ENCODE peak calls at places on chromosomes 12 and 14, in ten cellular contexts. One of them, this sample, is unnamed. For H3K4me1, the result is how much of the 10 kb centered on the place peaks cover.

GRCh38 chr14:74977901-74978385 is 22.5 kb upstream of the PGF start:
- DNase-seq in PC-3: no peak
- DNase-seq in upper lobe of right lung: no peak
- DNase-seq in CD8-positive, alpha-beta memory T cell: no peak
- DNase-seq in PC-9: no peak
- DNase-seq in IMR-90: no peak
- DNase-seq in cardiac muscle cell: no peak
- DNase-seq in tibial artery: peak
- DNase-seq in CD8-positive, alpha-beta T cell: no peak
- DNase-seq in right cardiac atrium: no peak
- DNase-seq in this sample: no peak

GRCh38 chr14:44778562-44778961 is 183.2 kb downstream of the KLHL28 start:
- DNase-seq in PC-3: peak
- DNase-seq in upper lobe of right lung: no peak
- DNase-seq in CD8-positive, alpha-beta memory T cell: no peak
- DNase-seq in PC-9: peak
- DNase-seq in IMR-90: peak
- DNase-seq in cardiac muscle cell: peak
- DNase-seq in tibial artery: no peak
- DNase-seq in CD8-positive, alpha-beta T cell: no peak
- DNase-seq in right cardiac atrium: no peak
- DNase-seq in this sample: no peak

GRCh38 chr12:98385636-98386035 is 129.8 kb upstream of the TMPO start:
- DNase-seq in PC-3: no peak
- DNase-seq in upper lobe of right lung: no peak
- DNase-seq in CD8-positive, alpha-beta memory T cell: no peak
- DNase-seq in PC-9: no peak
- DNase-seq in IMR-90: no peak
- DNase-seq in cardiac muscle cell: no peak
- DNase-seq in tibial artery: no peak
- DNase-seq in CD8-positive, alpha-beta T cell: no peak
- DNase-seq in right cardiac atrium: no peak
- DNase-seq in this sample: no peak

GRCh38 chr14:89572566-89573398 is 155.7 kb upstream of the FOXN3 start:
- DNase-seq in PC-3: peak
- DNase-seq in upper lobe of right lung: no peak
- DNase-seq in CD8-positive, alpha-beta memory T cell: no peak
- DNase-seq in PC-9: no peak
- DNase-seq in IMR-90: no peak
- DNase-seq in cardiac muscle cell: no peak
- DNase-seq in tibial artery: no peak
- DNase-seq in CD8-positive, alpha-beta T cell: no peak
- DNase-seq in right cardiac atrium: no peak
- DNase-seq in this sample: peak

GRCh38 chr14:53701108-53701875 is 255.3 kb downstream of the BMP4 start:
- DNase-seq in PC-3: no peak
- DNase-seq in upper lobe of right lung: no peak
- DNase-seq in CD8-positive, alpha-beta memory T cell: no peak
- DNase-seq in PC-9: no peak
- DNase-seq in IMR-90: no peak
- DNase-seq in cardiac muscle cell: no peak
- DNase-seq in tibial artery: no peak
- DNase-seq in CD8-positive, alpha-beta T cell: no peak
- DNase-seq in right cardiac atrium: no peak
- DNase-seq in this sample: no peak

GRCh38 chr14:31936100-31936499 is 141.0 kb upstream of the ARHGAP5 start:
- DNase-seq in PC-3: peak
- DNase-seq in upper lobe of right lung: no peak
- DNase-seq in CD8-positive, alpha-beta memory T cell: no peak
- DNase-seq in PC-9: peak
- DNase-seq in IMR-90: peak
- DNase-seq in cardiac muscle cell: no peak
- DNase-seq in tibial artery: no peak
- DNase-seq in CD8-positive, alpha-beta T cell: no peak
- DNase-seq in right cardiac atrium: no peak
- DNase-seq in this sample: peak

GRCh38 chr12:116381744-116382455 is 104.4 kb upstream of the MED13L start:
- DNase-seq in PC-3: peak
- DNase-seq in upper lobe of right lung: no peak
- DNase-seq in CD8-positive, alpha-beta memory T cell: no peak
- DNase-seq in PC-9: no peak
- DNase-seq in IMR-90: peak
- DNase-seq in cardiac muscle cell: peak
- DNase-seq in tibial artery: peak
- DNase-seq in CD8-positive, alpha-beta T cell: no peak
- DNase-seq in right cardiac atrium: no peak
- DNase-seq in this sample: no peak

GRCh38 chr12:98750511-98750910 is 105.4 kb downstream of the APAF1 start:
- DNase-seq in PC-3: no peak
- DNase-seq in upper lobe of right lung: no peak
- DNase-seq in CD8-positive, alpha-beta memory T cell: no peak
- DNase-seq in PC-9: no peak
- DNase-seq in IMR-90: peak
- DNase-seq in cardiac muscle cell: no peak
- DNase-seq in tibial artery: no peak
- DNase-seq in CD8-positive, alpha-beta T cell: no peak
- DNase-seq in right cardiac atrium: no peak
- DNase-seq in this sample: no peak

GRCh38 chr12:121980211-121980891 is 41.3 kb upstream of the BCL7A start:
- DNase-seq in PC-3: no peak
- DNase-seq in upper lobe of right lung: no peak
- DNase-seq in CD8-positive, alpha-beta memory T cell: no peak
- DNase-seq in PC-9: no peak
- DNase-seq in IMR-90: peak
- DNase-seq in cardiac muscle cell: peak
- DNase-seq in tibial artery: no peak
- DNase-seq in CD8-positive, alpha-beta T cell: no peak
- DNase-seq in right cardiac atrium: no peak
- DNase-seq in this sample: no peak

GRCh38 chr14:105911006-105911847 is 384.8 kb downstream of the TMEM121 start:
- DNase-seq in PC-3: no peak
- DNase-seq in upper lobe of right lung: no peak
- DNase-seq in CD8-positive, alpha-beta memory T cell: no peak
- DNase-seq in PC-9: no peak
- DNase-seq in IMR-90: no peak
- DNase-seq in cardiac muscle cell: no peak
- DNase-seq in tibial artery: no peak
- DNase-seq in CD8-positive, alpha-beta T cell: no peak
- DNase-seq in right cardiac atrium: peak
- DNase-seq in this sample: no peak

GRCh38 chr12:107318554-107318803 is 225.1 kb upstream of the CRY1 start:
- DNase-seq in PC-3: peak
- DNase-seq in upper lobe of right lung: no peak
- DNase-seq in CD8-positive, alpha-beta memory T cell: peak
- DNase-seq in PC-9: peak
- DNase-seq in IMR-90: no peak
- DNase-seq in cardiac muscle cell: no peak
- DNase-seq in tibial artery: no peak
- DNase-seq in CD8-positive, alpha-beta T cell: no peak
- DNase-seq in right cardiac atrium: no peak
- DNase-seq in this sample: no peak

GRCh38 chr14:104724981-104725771 is 1.1 kb downstream of the ADSS1 start:
- DNase-seq in PC-3: peak
- DNase-seq in upper lobe of right lung: no peak
- DNase-seq in CD8-positive, alpha-beta memory T cell: no peak
- DNase-seq in PC-9: peak
- DNase-seq in IMR-90: no peak
- DNase-seq in cardiac muscle cell: peak
- DNase-seq in tibial artery: peak
- DNase-seq in CD8-positive, alpha-beta T cell: no peak
- DNase-seq in right cardiac atrium: peak
- DNase-seq in this sample: no peak

GRCh38 chr14:104723651-104724406 is at the start of gene ADSS1:
- DNase-seq in PC-3: peak
- DNase-seq in upper lobe of right lung: peak
- DNase-seq in CD8-positive, alpha-beta memory T cell: peak
- DNase-seq in PC-9: peak
- DNase-seq in IMR-90: no peak
- DNase-seq in cardiac muscle cell: peak
- DNase-seq in tibial artery: peak
- DNase-seq in CD8-positive, alpha-beta T cell: peak
- DNase-seq in right cardiac atrium: peak
- DNase-seq in this sample: peak

GRCh38 chr14:104721704-104722431 is 2.2 kb upstream of the ADSS1 start:
- DNase-seq in PC-3: no peak
- DNase-seq in upper lobe of right lung: no peak
- DNase-seq in CD8-positive, alpha-beta memory T cell: no peak
- DNase-seq in PC-9: no peak
- DNase-seq in IMR-90: peak
- DNase-seq in cardiac muscle cell: no peak
- DNase-seq in tibial artery: peak
- DNase-seq in CD8-positive, alpha-beta T cell: no peak
- DNase-seq in right cardiac atrium: peak
- DNase-seq in this sample: no peak

GRCh38 chr14:104724407-104724980 is 465 bp downstream of the ADSS1 start:
- DNase-seq in PC-3: no peak
- DNase-seq in upper lobe of right lung: peak
- DNase-seq in CD8-positive, alpha-beta memory T cell: peak
- DNase-seq in PC-9: peak
- DNase-seq in IMR-90: no peak
- DNase-seq in cardiac muscle cell: no peak
- DNase-seq in tibial artery: peak
- DNase-seq in CD8-positive, alpha-beta T cell: no peak
- DNase-seq in right cardiac atrium: peak
- DNase-seq in this sample: peak

GRCh38 chr14:104722938-104723650 is 935 bp upstream of the ADSS1 start:
- DNase-seq in PC-3: no peak
- DNase-seq in upper lobe of right lung: no peak
- DNase-seq in CD8-positive, alpha-beta memory T cell: no peak
- DNase-seq in PC-9: no peak
- DNase-seq in IMR-90: no peak
- DNase-seq in cardiac muscle cell: no peak
- DNase-seq in tibial artery: no peak
- DNase-seq in CD8-positive, alpha-beta T cell: no peak
- DNase-seq in right cardiac atrium: no peak
- DNase-seq in this sample: peak
- H3K4me3 ChIP-seq in PC-3: peak
- H3K4me3 ChIP-seq in upper lobe of right lung: peak
- H3K4me3 ChIP-seq in CD8-positive, alpha-beta memory T cell: no peak
- H3K4me3 ChIP-seq in PC-9: peak
- H3K4me3 ChIP-seq in IMR-90: no peak
- H3K4me3 ChIP-seq in cardiac muscle cell: no peak
- H3K4me3 ChIP-seq in tibial artery: peak
- H3K4me3 ChIP-seq in CD8-positive, alpha-beta T cell: peak
- H3K4me3 ChIP-seq in right cardiac atrium: no peak
- H3K4me3 ChIP-seq in this sample: peak

DNA sequence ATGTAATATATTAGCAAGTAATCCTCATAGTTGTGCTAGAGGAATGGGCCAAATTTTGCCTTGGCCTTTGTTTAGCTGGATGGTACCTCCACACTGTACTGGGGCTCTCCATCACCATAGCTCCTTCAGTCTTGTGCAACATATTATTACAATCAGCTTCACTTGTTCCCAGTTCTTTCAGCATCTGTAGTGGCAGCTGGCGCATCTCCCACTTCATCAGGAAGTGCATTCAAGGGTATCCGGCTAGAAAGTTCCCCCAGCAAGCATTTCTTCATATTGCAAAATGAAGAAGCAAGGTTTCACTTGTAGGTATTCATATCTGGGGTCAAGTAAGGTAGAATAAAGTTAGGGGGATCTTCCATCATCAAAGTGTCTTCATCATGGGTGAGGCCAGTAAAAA is 123.7 kb downstream of the IGF1 start:
- DNase-seq in PC-3: no peak
- DNase-seq in upper lobe of right lung: no peak
- DNase-seq in CD8-positive, alpha-beta memory T cell: no peak
- DNase-seq in PC-9: no peak
- DNase-seq in IMR-90: no peak
- DNase-seq in cardiac muscle cell: no peak
- DNase-seq in tibial artery: no peak
- DNase-seq in CD8-positive, alpha-beta T cell: no peak
- DNase-seq in right cardiac atrium: no peak
- DNase-seq in this sample: no peak
- H3K4me1 ChIP-seq in PC-3: under half
- H3K4me1 ChIP-seq in upper lobe of right lung: under half
- H3K4me1 ChIP-seq in CD8-positive, alpha-beta memory T cell: under half
- H3K4me1 ChIP-seq in PC-9: under half
- H3K4me1 ChIP-seq in IMR-90: under half
- H3K4me1 ChIP-seq in cardiac muscle cell: under half
- H3K4me1 ChIP-seq in tibial artery: under half
- H3K4me1 ChIP-seq in CD8-positive, alpha-beta T cell: under half
- H3K4me1 ChIP-seq in right cardiac atrium: under half
- H3K4me1 ChIP-seq in this sample: under half

GRCh38 chr12:110271015-110271414 is 10.0 kb upstream of the ATP2A2 start:
- DNase-seq in PC-3: no peak
- DNase-seq in upper lobe of right lung: no peak
- DNase-seq in CD8-positive, alpha-beta memory T cell: no peak
- DNase-seq in PC-9: no peak
- DNase-seq in IMR-90: no peak
- DNase-seq in cardiac muscle cell: no peak
- DNase-seq in tibial artery: no peak
- DNase-seq in CD8-positive, alpha-beta T cell: no peak
- DNase-seq in right cardiac atrium: no peak
- DNase-seq in this sample: no peak
- H3K4me3 ChIP-seq in PC-3: no peak
- H3K4me3 ChIP-seq in upper lobe of right lung: no peak
- H3K4me3 ChIP-seq in CD8-positive, alpha-beta memory T cell: no peak
- H3K4me3 ChIP-seq in PC-9: no peak
- H3K4me3 ChIP-seq in IMR-90: no peak
- H3K4me3 ChIP-seq in cardiac muscle cell: no peak
- H3K4me3 ChIP-seq in tibial artery: no peak
- H3K4me3 ChIP-seq in CD8-positive, alpha-beta T cell: no peak
- H3K4me3 ChIP-seq in right cardiac atrium: no peak
- H3K4me3 ChIP-seq in this sample: no peak

GRCh38 chr12:68612245-68612644 is 1.5 kb downstream of the RAP1B start:
- DNase-seq in PC-3: peak
- DNase-seq in upper lobe of right lung: no peak
- DNase-seq in CD8-positive, alpha-beta memory T cell: no peak
- DNase-seq in PC-9: no peak
- DNase-seq in IMR-90: peak
- DNase-seq in cardiac muscle cell: peak
- DNase-seq in tibial artery: no peak
- DNase-seq in CD8-positive, alpha-beta T cell: no peak
- DNase-seq in right cardiac atrium: no peak
- DNase-seq in this sample: peak
- H3K4me1 ChIP-seq in PC-3: under half
- H3K4me1 ChIP-seq in upper lobe of right lung: half or more
- H3K4me1 ChIP-seq in CD8-positive, alpha-beta memory T cell: under half
- H3K4me1 ChIP-seq in PC-9: under half
- H3K4me1 ChIP-seq in IMR-90: under half
- H3K4me1 ChIP-seq in cardiac muscle cell: under half
- H3K4me1 ChIP-seq in tibial artery: half or more
- H3K4me1 ChIP-seq in CD8-positive, alpha-beta T cell: under half
- H3K4me1 ChIP-seq in right cardiac atrium: under half
- H3K4me1 ChIP-seq in this sample: under half

GRCh38 chr12:94676011-94676709 is 25.8 kb upstream of the TMCC3 start:
- DNase-seq in PC-3: no peak
- DNase-seq in upper lobe of right lung: peak
- DNase-seq in CD8-positive, alpha-beta memory T cell: peak
- DNase-seq in PC-9: no peak
- DNase-seq in IMR-90: no peak
- DNase-seq in cardiac muscle cell: peak
- DNase-seq in tibial artery: peak
- DNase-seq in CD8-positive, alpha-beta T cell: peak
- DNase-seq in right cardiac atrium: peak
- DNase-seq in this sample: peak
- H3K4me3 ChIP-seq in PC-3: no peak
- H3K4me3 ChIP-seq in upper lobe of right lung: no peak
- H3K4me3 ChIP-seq in CD8-positive, alpha-beta memory T cell: no peak
- H3K4me3 ChIP-seq in PC-9: no peak
- H3K4me3 ChIP-seq in IMR-90: no peak
- H3K4me3 ChIP-seq in cardiac muscle cell: no peak
- H3K4me3 ChIP-seq in tibial artery: no peak
- H3K4me3 ChIP-seq in CD8-positive, alpha-beta T cell: no peak
- H3K4me3 ChIP-seq in right cardiac atrium: no peak
- H3K4me3 ChIP-seq in this sample: no peak

This sample was measured in small intestine.